ENCODE peak calls at places on chromosomes 6 and 20, in five cellular contexts. J is sciatic nerve, I is SW480, C is HS-27A, T is NCI-H510A. U is an unnamed sample.

GRCh38 chr6:21634582-21634981 is 41.0 kb downstream of the SOX4 start:
- DNase-seq in J (no peak), I (no peak), C (peak), T (no peak), U (no peak)

GRCh38 chr20:9503530-9504251 is 10.7 kb upstream of the LAMP5 start:
- DNase-seq in J (no peak), I (peak), C (no peak), T (no peak), U (no peak)

GRCh38 chr6:99613705-99614429 is 7.2 kb downstream of the PRDM13 start:
- DNase-seq in J (no peak), I (peak), C (no peak), T (peak), U (peak)

GRCh38 chr6:157513004-157513603 is 132.1 kb downstream of the ZDHHC14 start:
- DNase-seq in J (no peak), I (no peak), C (no peak), T (no peak), U (no peak)

GRCh38 chr6:414447-414846 is 22.9 kb downstream of the IRF4 start:
- DNase-seq in J (no peak), I (no peak), C (no peak), T (no peak), U (no peak)

GRCh38 chr20:47866480-47866879 is 81.2 kb upstream of the SULF2 start:
- DNase-seq in J (no peak), I (no peak), C (no peak), T (no peak), U (no peak)

GRCh38 chr20:61930776-61931475 is 134.8 kb downstream of the TAF4 start:
- DNase-seq in J (no peak), I (no peak), C (no peak), T (no peak), U (no peak)

GRCh38 chr6:36555750-36556252 is 8.5 kb upstream of the STK38 start:
- DNase-seq in J (no peak), I (no peak), C (no peak), T (no peak), U (no peak)

GRCh38 chr6:123295672-123296071 is 299.6 kb downstream of the CLVS2 start:
- DNase-seq in J (no peak), I (no peak), C (no peak), T (no peak), U (no peak)

GRCh38 chr6:14811760-14812428 is 434.0 kb upstream of the JARID2 start:
- DNase-seq in J (no peak), I (no peak), C (peak), T (no peak), U (no peak)

GRCh38 chr6:112571486-112571885 is 224.4 kb downstream of the RFPL4B start:
- DNase-seq in J (no peak), I (no peak), C (no peak), T (no peak), U (no peak)

GRCh38 chr6:111499269-111499793 is 16.3 kb upstream of the REV3L start:
- DNase-seq in J (no peak), I (no peak), C (no peak), T (no peak), U (no peak)

GRCh38 chr20:47033665-47034064 is 139.0 kb downstream of the EYA2 start:
- DNase-seq in J (no peak), I (no peak), C (no peak), T (no peak), U (no peak)

GRCh38 chr6:105402981-105403935 is at the start of gene PREP:
- DNase-seq in J (peak), I (peak), C (peak), T (peak), U (peak)

GRCh38 chr20:56885521-56885920 is 256.4 kb downstream of the TFAP2C start:
- DNase-seq in J (no peak), I (no peak), C (no peak), T (no peak), U (no peak)

GRCh38 chr20:57429579-57430202 is 38.5 kb downstream of the RBM38 start:
- DNase-seq in J (no peak), I (no peak), C (no peak), T (no peak), U (peak)

GRCh38 chr6:328184-328670 is 35.9 kb downstream of the DUSP22 start:
- DNase-seq in J (peak), I (no peak), C (no peak), T (no peak), U (peak)

GRCh38 chr6:30160391-30160790 is 620 bp downstream of the TRIM10 start:
- DNase-seq in J (no peak), I (no peak), C (no peak), T (no peak), U (no peak)

GRCh38 chr20:34017610-34018009 is 23.9 kb downstream of the RALY start:
- DNase-seq in J (no peak), I (peak), C (peak), T (no peak), U (no peak)

GRCh38 chr20:56208121-56208520 is 40.4 kb upstream of the MC3R start:
- DNase-seq in J (no peak), I (no peak), C (no peak), T (no peak), U (no peak)

GRCh38 chr6:36501686-36502085 is 45.6 kb downstream of the STK38 start:
- DNase-seq in J (no peak), I (no peak), C (no peak), T (no peak), U (no peak)

GRCh38 chr6:7640607-7641577 is 50.9 kb downstream of the SNRNP48 start:
- DNase-seq in J (no peak), I (peak), C (no peak), T (no peak), U (no peak)

GRCh38 chr6:88358846-88359245 is 192.7 kb upstream of the CNR1 start:
- DNase-seq in J (no peak), I (no peak), C (no peak), T (no peak), U (no peak)

GRCh38 chr6:22049002-22049401 is 247.8 kb downstream of the PRL start:
- DNase-seq in J (no peak), I (no peak), C (no peak), T (no peak), U (no peak)

GRCh38 chr6:106688177-106688951 is 59.0 kb downstream of the QRSL1 start:
- DNase-seq in J (no peak), I (no peak), C (no peak), T (no peak), U (peak)

GRCh38 chr20:57594092-57594911 is 25.9 kb downstream of the ZBP1 start:
- DNase-seq in J (peak), I (peak), C (peak), T (peak), U (peak)

GRCh38 chr6:7236312-7237209 is 76.4 kb downstream of the SSR1 start:
- DNase-seq in J (no peak), I (peak), C (no peak), T (no peak), U (peak)

GRCh38 chr20:17614812-17615644 is 45.2 kb downstream of the DSTN start:
- DNase-seq in J (peak), I (no peak), C (no peak), T (no peak), U (peak)

GRCh38 chr6:159679091-159680077 is 13.7 kb downstream of the SOD2 start:
- DNase-seq in J (no peak), I (no peak), C (no peak), T (no peak), U (no peak)

GRCh38 chr6:121828567-121828966 is 393.1 kb downstream of the GJA1 start:
- DNase-seq in J (no peak), I (no peak), C (no peak), T (no peak), U (no peak)

GRCh38 chr6:30073489-30074240 is 1.9 kb downstream of the RNF39 start:
- DNase-seq in J (no peak), I (no peak), C (no peak), T (no peak), U (peak)

GRCh38 chr6:106194949-106195919 is 109.1 kb downstream of the PRDM1 start:
- DNase-seq in J (no peak), I (peak), C (no peak), T (no peak), U (no peak)

GRCh38 chr6:166725571-166725970 is 98.5 kb upstream of the RPS6KA2 start:
- DNase-seq in J (no peak), I (no peak), C (no peak), T (no peak), U (no peak)

GRCh38 chr6:40066372-40066771 is 132.1 kb upstream of the MOCS1 start:
- DNase-seq in J (no peak), I (no peak), C (no peak), T (no peak), U (no peak)

GRCh38 chr20:40807094-40807623 is 118.1 kb upstream of the MAFB start:
- DNase-seq in J (no peak), I (no peak), C (no peak), T (no peak), U (no peak)

GRCh38 chr20:56929606-56930005 is 300.5 kb downstream of the TFAP2C start:
- DNase-seq in J (no peak), I (no peak), C (no peak), T (no peak), U (no peak)

GRCh38 chr20:35225319-35226125 is 968 bp upstream of the MMP24 start:
- DNase-seq in J (no peak), I (no peak), C (no peak), T (no peak), U (no peak)

GRCh38 chr6:105648276-105648675 is 245.4 kb upstream of the PREP start:
- DNase-seq in J (no peak), I (no peak), C (no peak), T (peak), U (no peak)

GRCh38 chr6:168192195-168192900 is 113.3 kb upstream of the FRMD1 start:
- DNase-seq in J (peak), I (peak), C (no peak), T (no peak), U (no peak)

GRCh38 chr20:12570371-12570770 is 438.4 kb upstream of the SPTLC3 start:
- DNase-seq in J (no peak), I (peak), C (no peak), T (peak), U (no peak)

U was measured in GM10248.